ENCODE peak calls at places on chromosomes 12 and 14, in four cellular contexts. M is astrocyte, C is NCI-H1092, I is colonic mucosa. R is an unnamed sample.

GRCh38 chr12:4505381-4505986 is 33.2 kb upstream of the RAD51AP1 start:
- DNase-seq in M (peak; percentile 58), C (no peak), I (no peak), R (no peak)

GRCh38 chr14:31457665-31458659 is 656 bp upstream of the DTD2 start:
- DNase-seq in M (no peak), C (no peak), I (no peak), R (no peak)

GRCh38 chr12:70448371-70448770 is 82.3 kb downstream of the KCNMB4 start:
- DNase-seq in M (peak; percentile 24), C (no peak), I (no peak), R (no peak)

GRCh38 chr12:99521664-99522063 is 125.9 kb upstream of the GARIN6 start:
- DNase-seq in M (no peak), C (no peak), I (no peak), R (no peak)

GRCh38 chr14:23589606-23590005 is 11.0 kb upstream of the JPH4 start:
- DNase-seq in M (no peak), C (no peak), I (no peak), R (no peak)

GRCh38 chr12:82904219-82904795 is 217.6 kb downstream of the TMTC2 start:
- DNase-seq in M (peak; percentile 26), C (no peak), I (no peak), R (no peak)

GRCh38 chr12:119440961-119441360 is 106.4 kb downstream of the CCDC60 start:
- DNase-seq in M (no peak), C (peak; percentile 25), I (no peak), R (no peak)

GRCh38 chr14:92549853-92550244 is 36.3 kb downstream of the RIN3 start:
- DNase-seq in M (peak; percentile 46), C (no peak), I (no peak), R (no peak)

GRCh38 chr14:43479751-43480150 is 1027.3 kb downstream of the FSCB start:
- DNase-seq in M (no peak), C (no peak), I (no peak), R (no peak)

GRCh38 chr12:106309671-106310313 is 7.3 kb downstream of the TCP11L2 start:
- DNase-seq in M (peak; percentile 92), C (no peak), I (no peak), R (no peak)

GRCh38 chr12:111756681-111757080 is 10.1 kb upstream of the ALDH2 start:
- DNase-seq in M (no peak), C (no peak), I (no peak), R (no peak)

GRCh38 chr14:96095581-96096476 is 56.7 kb downstream of the C14orf132 start:
- DNase-seq in M (peak; percentile 64), C (peak; percentile 90), I (peak; percentile 40), R (peak; percentile 72)

GRCh38 chr12:94152292-94153083 is 4.1 kb downstream of the PLXNC1 start:
- DNase-seq in M (no peak), C (peak; percentile 7), I (no peak), R (no peak)

GRCh38 chr12:70754330-70754741 is 117.1 kb upstream of the PTPRB start:
- DNase-seq in M (no peak), C (no peak), I (peak; percentile 35), R (no peak)

GRCh38 chr12:62379026-62379722 is 87.5 kb upstream of the MON2 start:
- DNase-seq in M (peak; percentile 19), C (no peak), I (no peak), R (no peak)

GRCh38 chr12:13581031-13581430 is 384.5 kb downstream of the EMP1 start:
- DNase-seq in M (no peak), C (no peak), I (no peak), R (no peak)

GRCh38 chr12:71780207-71780822 is 25.7 kb downstream of the RAB21 start:
- DNase-seq in M (no peak), C (peak; percentile 2), I (peak; percentile 57), R (peak; percentile 84)

GRCh38 chr14:94481468-94482131 is 5.6 kb upstream of the SERPINA9 start:
- DNase-seq in M (peak; percentile 66), C (no peak), I (no peak), R (no peak)

GRCh38 chr14:71187633-71188356 is 280.5 kb downstream of the PCNX1 start:
- DNase-seq in M (no peak), C (no peak), I (no peak), R (no peak)

GRCh38 chr14:35809597-35809996 is 502 bp upstream of the RALGAPA1 start:
- DNase-seq in M (no peak), C (no peak), I (no peak), R (no peak)

GRCh38 chr12:125185740-125186470 is 120.7 kb downstream of the AACS start:
- DNase-seq in M (peak; percentile 55), C (no peak), I (peak; percentile 86), R (peak; percentile 86)

GRCh38 chr12:24488091-24488596 is 460.8 kb downstream of the BCAT1 start:
- DNase-seq in M (peak; percentile 53), C (no peak), I (no peak), R (no peak)

GRCh38 chr14:76117789-76118188 is 33.9 kb upstream of the GPATCH2L start:
- DNase-seq in M (no peak), C (peak; percentile 46), I (no peak), R (no peak)

GRCh38 chr14:104265918-104266642 is 127.7 kb downstream of the KIF26A start:
- DNase-seq in M (no peak), C (no peak), I (peak; percentile 35), R (no peak)

R was measured in posterior cingulate gyrus.